ENCODE peak calls at places on chromosomes 16 and 17, in five cellular contexts. Y, Z, U, N and L are unnamed samples.

GRCh38 chr17:9943343-9943742 is 38.3 kb upstream of the RCVRN start:
- DNase-seq in N (no peak), Y (no peak), U (no peak), Z (no peak), L (no peak)

GRCh38 chr16:50547340-50547865 is 793 bp upstream of the NKD1 start:
- DNase-seq in N (peak), Y (no peak), U (peak), Z (peak), L (peak)

GRCh38 chr17:57761887-57762286 is 16.8 kb upstream of the CCDC182 start:
- DNase-seq in Y (no peak), U (peak), Z (no peak), N (no peak), L (no peak)

GRCh38 chr17:13786000-13786598 is 184.4 kb upstream of the HS3ST3A1 start:
- DNase-seq in N (no peak), Y (peak), Z (no peak), U (no peak), L (peak)

GRCh38 chr17:61989509-61989908 is 61.7 kb upstream of the INTS2 start:
- DNase-seq in Z (no peak), N (no peak), U (no peak), Y (no peak), L (no peak)

GRCh38 chr16:23773339-23773738 is 18.5 kb downstream of the CHP2 start:
- DNase-seq in U (no peak), Y (no peak), N (no peak), Z (no peak), L (no peak)

GRCh38 chr17:57649731-57650484 is 95.2 kb downstream of the CCDC182 start:
- DNase-seq in Z (no peak), Y (peak), U (no peak), N (peak), L (no peak)

GRCh38 chr16:35561346-35561745 is 2101.9 kb downstream of the TP53TG3F start:
- DNase-seq in U (no peak), N (no peak), Y (no peak), Z (no peak), L (no peak)

GRCh38 chr16:75443301-75443700 is 10.0 kb upstream of the CFDP1 start:
- DNase-seq in N (no peak), Z (no peak), U (no peak), Y (peak), L (no peak)

GRCh38 chr16:2692251-2692947 is 10.1 kb downstream of the KCTD5 start:
- DNase-seq in U (no peak), Z (no peak), N (no peak), Y (peak), L (no peak)

GRCh38 chr17:42603318-42603717 is 5.9 kb downstream of the RETREG3 start:
- DNase-seq in Z (no peak), U (no peak), Y (no peak), N (no peak), L (no peak)

GRCh38 chr17:34177642-34178041 is 77.4 kb upstream of the CCL2 start:
- DNase-seq in Y (peak), N (no peak), U (no peak), Z (no peak), L (no peak)

GRCh38 chr17:40922239-40922638 is 15.2 kb downstream of the KRT23 start:
- DNase-seq in U (peak), Y (peak), N (peak), Z (no peak), L (no peak)

GRCh38 chr16:11679941-11680911 is 12.0 kb downstream of the SNN start:
- DNase-seq in Y (no peak), Z (no peak), N (no peak), U (no peak), L (no peak)

GRCh38 chr16:57709663-57710062 is 15.1 kb downstream of the DRC7 start:
- DNase-seq in Z (no peak), U (peak), Y (no peak), N (no peak), L (no peak)

GRCh38 chr17:17140590-17140980 is 65.5 kb downstream of the PLD6 start:
- DNase-seq in Y (peak), U (no peak), N (peak), Z (no peak), L (no peak)

GRCh38 chr17:559699-560378 is 154.8 kb downstream of the VPS53 start:
- DNase-seq in Z (no peak), N (peak), U (no peak), Y (peak), L (no peak)

GRCh38 chr17:79843917-79844815 is 4.9 kb upstream of the CBX4 start:
- DNase-seq in Y (peak), U (no peak), N (peak), Z (no peak), L (peak)

GRCh38 chr16:77376358-77376757 is 58.5 kb downstream of the ADAMTS18 start:
- DNase-seq in U (no peak), Z (no peak), N (peak), Y (no peak), L (no peak)

GRCh38 chr16:24609740-24610420 is 70.5 kb downstream of the RBBP6 start:
- DNase-seq in Y (peak), N (no peak), U (peak), Z (no peak), L (peak)

GRCh38 chr17:6815775-6816174 is 15.8 kb downstream of the TEKT1 start:
- DNase-seq in N (no peak), U (no peak), Z (no peak), Y (no peak), L (no peak)

GRCh38 chr17:45238155-45238774 is 16.6 kb downstream of the FMNL1 start:
- DNase-seq in N (no peak), Y (no peak), Z (no peak), U (no peak), L (no peak)

GRCh38 chr17:81537343-81537855 is 9.2 kb downstream of the FSCN2 start:
- DNase-seq in U (no peak), Y (no peak), Z (no peak), N (peak), L (peak)

GRCh38 chr17:6914711-6915110 is 81.1 kb upstream of the ALOX12 start:
- DNase-seq in U (no peak), Z (no peak), Y (peak), N (no peak), L (no peak)

GRCh38 chr16:4316103-4316731 is 350 bp downstream of the GLIS2 start:
- DNase-seq in Z (no peak), U (no peak), Y (no peak), N (no peak), L (peak)
- TF ChIP-seq BHLHE40 in Z (no peak), U (no peak), Y (no peak), N (no peak), L (no peak)

GRCh38 chr17:1959871-1960569 is 65.1 kb downstream of the RTN4RL1 start:
- DNase-seq in Z (no peak), N (no peak), U (no peak), Y (peak), L (no peak)
- TF ChIP-seq BHLHE40 in Z (no peak), N (no peak), U (no peak), Y (no peak), L (no peak)

GRCh38 chr16:56677474-56677873 is 4.8 kb upstream of the MT1X start:
- DNase-seq in Z (no peak), Y (no peak), U (no peak), N (no peak), L (no peak)
- TF ChIP-seq BHLHE40 in Z (no peak), Y (no peak), U (no peak), N (no peak), L (no peak)

DNA sequence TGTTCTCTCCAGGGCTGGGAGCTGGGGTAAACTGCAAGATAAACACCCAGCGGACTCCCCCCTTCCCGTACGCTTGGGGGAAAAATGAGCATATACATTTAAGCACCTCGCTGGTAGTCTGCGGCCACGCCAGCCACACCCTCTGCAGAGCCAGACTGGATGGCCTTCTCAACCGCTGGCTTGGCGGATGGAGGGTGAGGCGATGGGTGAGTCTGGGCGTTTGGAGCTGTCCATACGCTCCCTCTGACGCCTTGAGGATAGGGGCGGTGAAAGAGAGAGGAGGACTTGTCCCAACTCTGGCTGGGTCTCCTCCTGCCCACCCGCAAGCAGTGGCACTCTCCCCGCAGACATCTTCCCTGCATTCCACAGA is 1.0 kb downstream of the ITGA3 start:
- DNase-seq in Y (peak), Z (no peak), U (no peak), N (peak), L (no peak)
- TF ChIP-seq BHLHE40 in Y (no peak), Z (no peak), U (no peak), N (no peak), L (no peak)

GRCh38 chr16:55204094-55204493 is 119.9 kb upstream of the IRX6 start:
- DNase-seq in N (no peak), U (no peak), Y (no peak), Z (no peak), L (no peak)
- TF ChIP-seq BHLHE40 in N (no peak), U (no peak), Y (no peak), Z (no peak), L (no peak)

GRCh38 chr17:70323269-70323668 is 153.9 kb downstream of the KCNJ2 start:
- DNase-seq in N (no peak), U (no peak), Z (no peak), Y (no peak), L (no peak)

GRCh38 chr17:70318061-70318460 is 148.7 kb downstream of the KCNJ2 start:
- DNase-seq in U (no peak), Z (no peak), N (no peak), Y (peak), L (no peak)

GRCh38 chr17:70321388-70321787 is 152.1 kb downstream of the KCNJ2 start:
- DNase-seq in U (no peak), Y (no peak), Z (no peak), N (no peak), L (no peak)

GRCh38 chr17:70319516-70319915 is 150.2 kb downstream of the KCNJ2 start:
- DNase-seq in U (no peak), Z (no peak), N (no peak), Y (no peak), L (no peak)

DNA sequence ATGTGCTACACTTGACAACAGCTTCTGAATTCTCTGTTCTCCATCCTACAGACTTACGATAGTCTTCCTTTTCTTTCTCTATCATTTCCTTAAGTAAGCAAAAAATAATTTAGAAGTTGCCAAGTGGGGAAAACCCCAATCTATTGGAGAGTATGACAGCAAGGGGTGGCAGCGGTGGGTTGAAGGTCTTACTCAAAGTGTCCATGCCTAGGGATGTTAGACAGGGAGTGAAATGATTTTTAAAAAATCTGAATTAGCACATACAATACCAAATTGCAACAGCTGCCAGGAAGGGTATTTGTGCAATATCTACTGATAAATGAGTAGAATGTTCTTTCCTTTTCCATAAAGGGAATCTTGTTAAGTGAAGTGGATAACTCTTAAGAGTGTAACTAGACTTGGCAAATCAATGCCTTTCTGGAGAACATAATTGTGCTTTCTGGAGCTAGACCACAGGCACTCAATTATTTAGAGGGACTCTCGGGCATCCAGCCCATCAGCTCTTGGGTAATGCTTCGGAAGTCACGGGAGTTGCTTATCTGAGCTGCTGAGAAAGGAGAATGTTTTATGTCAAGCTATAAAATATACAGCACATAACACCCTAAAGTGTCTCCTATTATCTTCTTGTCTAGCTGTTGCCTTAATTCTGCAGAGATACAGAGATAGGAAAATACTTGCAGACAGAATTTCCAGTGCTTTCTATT is 151.5 kb downstream of the KCNJ2 start:
- DNase-seq in N (no peak), Z (no peak), U (no peak), Y (peak), L (peak)
- TF ChIP-seq BHLHE40 in N (no peak), Z (no peak), U (no peak), Y (no peak), L (no peak)

GRCh38 chr16:73887895-73888294 is 408.7 kb upstream of the PSMD7 start:
- DNase-seq in Y (no peak), Z (no peak), N (no peak), U (no peak), L (no peak)
- TF ChIP-seq BHLHE40 in Y (no peak), Z (no peak), N (no peak), U (no peak), L (no peak)